ENCODE peak calls at places on chromosomes 2 and 18, in ten cellular contexts. One of them, this sample, is unnamed.

GRCh38 chr2:216426938-216427337 is 14.7 kb downstream of the SMARCAL1 start:
- DNase-seq in GDM1: no peak
- DNase-seq in endothelial cell: no peak
- DNase-seq in upper lobe of right lung: no peak
- DNase-seq in NCI-H345: no peak
- DNase-seq in PC-3: peak
- DNase-seq in GM23338: no peak
- DNase-seq in EL: peak
- DNase-seq in choroid plexus epithelial cell: peak
- DNase-seq in AML-193: no peak
- DNase-seq in this sample: no peak

GRCh38 chr18:58493516-58494253 is 135.2 kb downstream of the ALPK2 start:
- DNase-seq in GDM1: no peak
- DNase-seq in endothelial cell: peak
- DNase-seq in upper lobe of right lung: peak
- DNase-seq in NCI-H345: peak
- DNase-seq in PC-3: peak
- DNase-seq in GM23338: peak
- DNase-seq in EL: peak
- DNase-seq in choroid plexus epithelial cell: peak
- DNase-seq in AML-193: peak
- DNase-seq in this sample: peak

GRCh38 chr2:169933124-169933711 is 106.0 kb downstream of the UBR3 start:
- DNase-seq in GDM1: no peak
- DNase-seq in endothelial cell: no peak
- DNase-seq in upper lobe of right lung: no peak
- DNase-seq in NCI-H345: peak
- DNase-seq in PC-3: peak
- DNase-seq in GM23338: peak
- DNase-seq in EL: peak
- DNase-seq in choroid plexus epithelial cell: peak
- DNase-seq in AML-193: peak
- DNase-seq in this sample: peak

GRCh38 chr2:236642584-236643291 is 73.1 kb downstream of the ACKR3 start:
- DNase-seq in GDM1: no peak
- DNase-seq in endothelial cell: no peak
- DNase-seq in upper lobe of right lung: peak
- DNase-seq in NCI-H345: no peak
- DNase-seq in PC-3: peak
- DNase-seq in GM23338: peak
- DNase-seq in EL: peak
- DNase-seq in choroid plexus epithelial cell: peak
- DNase-seq in AML-193: no peak
- DNase-seq in this sample: no peak

GRCh38 chr2:166516712-166517303 is 22.8 kb upstream of the SCN7A start:
- DNase-seq in GDM1: no peak
- DNase-seq in endothelial cell: peak
- DNase-seq in upper lobe of right lung: peak
- DNase-seq in NCI-H345: peak
- DNase-seq in PC-3: peak
- DNase-seq in GM23338: peak
- DNase-seq in EL: peak
- DNase-seq in choroid plexus epithelial cell: peak
- DNase-seq in AML-193: peak
- DNase-seq in this sample: no peak

GRCh38 chr2:223594259-223594658 is 7.9 kb downstream of the SCG2 start:
- DNase-seq in GDM1: no peak
- DNase-seq in endothelial cell: no peak
- DNase-seq in upper lobe of right lung: no peak
- DNase-seq in NCI-H345: no peak
- DNase-seq in PC-3: no peak
- DNase-seq in GM23338: no peak
- DNase-seq in EL: no peak
- DNase-seq in choroid plexus epithelial cell: no peak
- DNase-seq in AML-193: no peak
- DNase-seq in this sample: no peak

GRCh38 chr2:240702640-240703011 is 11.0 kb downstream of the AQP12A start:
- DNase-seq in GDM1: no peak
- DNase-seq in endothelial cell: no peak
- DNase-seq in upper lobe of right lung: no peak
- DNase-seq in NCI-H345: no peak
- DNase-seq in PC-3: no peak
- DNase-seq in GM23338: no peak
- DNase-seq in EL: no peak
- DNase-seq in choroid plexus epithelial cell: no peak
- DNase-seq in AML-193: no peak
- DNase-seq in this sample: no peak

GRCh38 chr18:60082790-60083189 is 183.0 kb downstream of the PMAIP1 start:
- DNase-seq in GDM1: no peak
- DNase-seq in endothelial cell: no peak
- DNase-seq in upper lobe of right lung: no peak
- DNase-seq in NCI-H345: no peak
- DNase-seq in PC-3: no peak
- DNase-seq in GM23338: no peak
- DNase-seq in EL: no peak
- DNase-seq in choroid plexus epithelial cell: peak
- DNase-seq in AML-193: no peak
- DNase-seq in this sample: no peak

GRCh38 chr2:162509288-162509968 is 165.5 kb downstream of the GCA start:
- DNase-seq in GDM1: no peak
- DNase-seq in endothelial cell: no peak
- DNase-seq in upper lobe of right lung: no peak
- DNase-seq in NCI-H345: no peak
- DNase-seq in PC-3: no peak
- DNase-seq in GM23338: no peak
- DNase-seq in EL: peak
- DNase-seq in choroid plexus epithelial cell: peak
- DNase-seq in AML-193: no peak
- DNase-seq in this sample: no peak

GRCh38 chr2:163773276-163773675 is 37.5 kb upstream of the FIGN start:
- DNase-seq in GDM1: no peak
- DNase-seq in endothelial cell: no peak
- DNase-seq in upper lobe of right lung: no peak
- DNase-seq in NCI-H345: no peak
- DNase-seq in PC-3: no peak
- DNase-seq in GM23338: no peak
- DNase-seq in EL: no peak
- DNase-seq in choroid plexus epithelial cell: no peak
- DNase-seq in AML-193: no peak
- DNase-seq in this sample: no peak

GRCh38 chr18:34942276-34942675 is 98.9 kb upstream of the MAPRE2 start:
- DNase-seq in GDM1: no peak
- DNase-seq in endothelial cell: no peak
- DNase-seq in upper lobe of right lung: no peak
- DNase-seq in NCI-H345: no peak
- DNase-seq in PC-3: no peak
- DNase-seq in GM23338: no peak
- DNase-seq in EL: no peak
- DNase-seq in choroid plexus epithelial cell: peak
- DNase-seq in AML-193: no peak
- DNase-seq in this sample: no peak

GRCh38 chr2:1503471-1504310 is 90.4 kb downstream of the TPO start:
- DNase-seq in GDM1: no peak
- DNase-seq in endothelial cell: no peak
- DNase-seq in upper lobe of right lung: peak
- DNase-seq in NCI-H345: no peak
- DNase-seq in PC-3: no peak
- DNase-seq in GM23338: no peak
- DNase-seq in EL: no peak
- DNase-seq in choroid plexus epithelial cell: no peak
- DNase-seq in AML-193: no peak
- DNase-seq in this sample: no peak

GRCh38 chr2:146385031-146385430 is 1459.8 kb upstream of the ACVR2A start:
- DNase-seq in GDM1: no peak
- DNase-seq in endothelial cell: no peak
- DNase-seq in upper lobe of right lung: no peak
- DNase-seq in NCI-H345: no peak
- DNase-seq in PC-3: no peak
- DNase-seq in GM23338: no peak
- DNase-seq in EL: no peak
- DNase-seq in choroid plexus epithelial cell: no peak
- DNase-seq in AML-193: no peak
- DNase-seq in this sample: no peak

GRCh38 chr2:43114210-43114609 is 112.2 kb downstream of the ZFP36L2 start:
- DNase-seq in GDM1: peak
- DNase-seq in endothelial cell: no peak
- DNase-seq in upper lobe of right lung: no peak
- DNase-seq in NCI-H345: no peak
- DNase-seq in PC-3: peak
- DNase-seq in GM23338: no peak
- DNase-seq in EL: peak
- DNase-seq in choroid plexus epithelial cell: peak
- DNase-seq in AML-193: no peak
- DNase-seq in this sample: no peak

GRCh38 chr2:196249171-196249570 is 77.8 kb upstream of the STK17B start:
- DNase-seq in GDM1: no peak
- DNase-seq in endothelial cell: no peak
- DNase-seq in upper lobe of right lung: no peak
- DNase-seq in NCI-H345: no peak
- DNase-seq in PC-3: no peak
- DNase-seq in GM23338: no peak
- DNase-seq in EL: peak
- DNase-seq in choroid plexus epithelial cell: no peak
- DNase-seq in AML-193: no peak
- DNase-seq in this sample: no peak

GRCh38 chr2:181766129-181766528 is 85.8 kb upstream of the NEUROD1 start:
- DNase-seq in GDM1: no peak
- DNase-seq in endothelial cell: no peak
- DNase-seq in upper lobe of right lung: no peak
- DNase-seq in NCI-H345: no peak
- DNase-seq in PC-3: peak
- DNase-seq in GM23338: no peak
- DNase-seq in EL: no peak
- DNase-seq in choroid plexus epithelial cell: no peak
- DNase-seq in AML-193: no peak
- DNase-seq in this sample: no peak

GRCh38 chr18:61957801-61958516 is 65.2 kb upstream of the RNF152 start:
- DNase-seq in GDM1: no peak
- DNase-seq in endothelial cell: no peak
- DNase-seq in upper lobe of right lung: no peak
- DNase-seq in NCI-H345: no peak
- DNase-seq in PC-3: no peak
- DNase-seq in GM23338: peak
- DNase-seq in EL: peak
- DNase-seq in choroid plexus epithelial cell: peak
- DNase-seq in AML-193: no peak
- DNase-seq in this sample: no peak

This sample was measured in NCI-H774.